ENCODE peak calls at places on chromosomes 4 and X, in six cellular contexts. T is heart left ventricle, V is pancreas, C is osteoblast, J is psoas muscle, W is HCT116. E is an unnamed sample.

GRCh38 chrX:88621278-88621677 is 125.7 kb upstream of the CPXCR1 start:
- DNase-seq in T (no peak), V (no peak), C (no peak), J (no peak), W (no peak), E (no peak)

GRCh38 chr4:98481167-98481566 is 177.2 kb downstream of the TSPAN5 start:
- DNase-seq in T (peak; percentile 33), V (no peak), C (peak; percentile 29), J (no peak), W (no peak), E (no peak)

GRCh38 chrX:71100581-71101505 is 5.2 kb downstream of the FOXO4 start:
- DNase-seq in T (no peak), V (no peak), C (no peak), J (no peak), W (no peak), E (peak; percentile 31)

GRCh38 chrX:49977319-49978090 is 55.1 kb downstream of the CLCN5 start:
- DNase-seq in T (no peak), V (no peak), C (no peak), J (no peak), W (no peak), E (no peak)

GRCh38 chr4:11720292-11720691 is 291.6 kb upstream of the HS3ST1 start:
- DNase-seq in T (no peak), V (no peak), C (peak; percentile 87), J (no peak), W (no peak), E (no peak)

GRCh38 chrX:118566359-118566758 is 70.7 kb downstream of the DOCK11 start:
- DNase-seq in T (no peak), V (no peak), C (no peak), J (no peak), W (no peak), E (no peak)

GRCh38 chr4:88759039-88759631 is 61.5 kb upstream of the NAP1L5 start:
- DNase-seq in T (no peak), V (no peak), C (no peak), J (no peak), W (no peak), E (no peak)

GRCh38 chr4:23674694-23675093 is 215.2 kb downstream of the PPARGC1A start:
- DNase-seq in T (no peak), V (no peak), C (no peak), J (no peak), W (no peak), E (no peak)

GRCh38 chr4:53592128-53592527 is 842 bp upstream of the LNX1 start:
- DNase-seq in T (no peak), V (no peak), C (no peak), J (no peak), W (no peak), E (no peak)

GRCh38 chr4:2742081-2742822 is 13.9 kb downstream of the TNIP2 start:
- DNase-seq in T (peak; percentile 16), V (peak; percentile 39), C (peak; percentile 32), J (no peak), W (no peak), E (peak; percentile 69)
- H3K27ac ChIP-seq in T (no peak overlapping the region), V (no peak overlapping the region), C (peak overlapping the region; percentile 33), J (no peak overlapping the region), W (no peak overlapping the region), E (peak overlapping the region; percentile 25)

GRCh38 chr4:1230316-1230715 is 18.6 kb downstream of the CTBP1 start:
- DNase-seq in T (peak; percentile 18), V (no peak), C (no peak), J (no peak), W (no peak), E (no peak)
- H3K36me3 ChIP-seq in T (peaks cover under 1% of the 10 kb centered on the region), V (peaks cover 69% of the 10 kb centered on the region), C (peaks cover 66% of the 10 kb centered on the region), J (peaks cover 83% of the 10 kb centered on the region), W (peaks cover 30% of the 10 kb centered on the region), E (peaks cover 9% of the 10 kb centered on the region)

DNA sequence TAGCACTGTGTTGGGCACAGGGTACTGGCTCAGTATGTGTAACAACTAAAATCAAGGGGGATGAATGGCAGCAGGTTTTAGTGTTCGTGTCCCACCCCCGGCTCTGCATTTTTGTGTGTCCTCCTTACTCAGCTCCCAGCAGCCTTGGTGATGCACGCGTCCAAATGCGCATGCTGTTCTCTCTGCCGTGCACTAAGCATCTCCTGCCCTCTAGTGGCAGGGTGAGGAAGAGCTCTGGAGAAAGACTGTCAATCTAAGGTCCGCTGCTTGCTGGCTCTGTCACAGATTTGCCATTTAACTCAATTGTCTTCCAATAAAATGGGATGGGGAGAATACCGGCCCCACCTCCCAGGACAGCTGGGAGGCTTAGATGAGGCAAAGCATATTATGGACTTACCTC is 61.4 kb downstream of the WFS1 start:
- DNase-seq in T (no peak), V (no peak), C (no peak), J (no peak), W (no peak), E (no peak)
- H3K27ac ChIP-seq in T (no peak overlapping the region), V (no peak overlapping the region), C (no peak overlapping the region), J (no peak overlapping the region), W (no peak overlapping the region), E (no peak overlapping the region)

DNA sequence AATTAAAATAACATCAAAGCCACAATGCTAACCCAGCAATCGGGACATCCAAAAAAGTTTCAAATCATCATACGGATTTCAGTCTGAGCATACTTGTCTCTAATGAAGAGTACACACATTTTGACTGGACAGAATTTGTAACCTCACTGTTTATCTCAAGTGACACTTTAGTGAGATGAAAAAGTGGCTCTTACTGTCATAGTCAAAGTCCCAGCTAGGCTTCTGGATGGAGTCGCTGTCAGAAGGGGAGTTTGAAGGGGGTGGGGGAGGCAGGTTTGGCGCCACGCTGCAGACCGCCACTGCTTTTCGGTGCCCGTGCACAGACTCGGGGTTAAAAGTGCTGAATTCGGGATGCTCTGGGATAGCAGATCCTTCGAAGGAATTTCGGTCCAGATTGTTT is 41.0 kb upstream of the MTNR1A start:
- DNase-seq in T (no peak), V (no peak), C (no peak), J (no peak), W (no peak), E (no peak)
- H3K36me3 ChIP-seq in T (peaks cover 12% of the 10 kb centered on the region), V (peaks cover 71% of the 10 kb centered on the region), C (peaks cover 86% of the 10 kb centered on the region), J (peaks cover 29% of the 10 kb centered on the region), W (peaks cover 89% of the 10 kb centered on the region), E (peaks cover 20% of the 10 kb centered on the region)

DNA sequence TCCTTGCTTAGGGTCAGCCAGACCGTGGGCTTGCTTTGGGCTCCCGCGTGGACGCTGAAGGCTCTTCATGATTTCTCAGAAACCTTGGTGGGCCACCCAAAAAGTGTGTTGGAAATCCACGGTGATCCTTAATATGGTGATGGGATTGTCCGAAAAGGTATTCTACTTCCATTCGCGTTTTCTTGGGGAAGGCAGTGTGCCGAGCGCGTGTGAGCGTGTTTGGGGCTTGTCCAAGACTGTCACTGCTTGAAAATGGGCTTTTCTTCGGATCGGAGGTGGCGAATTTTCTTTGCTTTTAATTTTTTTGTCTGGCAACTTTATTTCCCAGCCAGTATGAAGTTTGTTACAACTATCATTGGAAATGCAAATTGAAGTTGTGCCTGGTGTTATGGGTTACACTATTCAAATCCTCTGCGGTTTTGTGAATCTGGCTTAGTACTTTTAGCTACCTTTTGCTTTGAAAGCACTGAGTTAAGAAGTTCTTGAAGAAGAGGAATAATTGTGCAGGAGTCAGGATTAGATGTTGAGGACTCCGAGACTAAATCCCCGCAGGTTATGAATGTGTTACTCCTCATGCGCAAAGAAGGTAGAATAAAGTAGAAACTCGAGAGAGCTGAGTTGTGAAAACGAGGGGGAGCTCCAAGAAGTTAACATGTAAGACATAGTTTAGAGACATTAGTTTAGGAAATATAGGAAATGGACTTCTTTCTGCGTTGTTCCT is 3.2 kb downstream of the SPRY1 start:
- DNase-seq in T (no peak), V (no peak), C (peak; percentile 47), J (peak; percentile 37), W (no peak), E (no peak)
- H3K27ac ChIP-seq in T (peak overlapping the region; percentile 85), V (peak overlapping the region; percentile 89), C (no peak overlapping the region), J (peak overlapping the region; percentile 98), W (no peak overlapping the region), E (no peak overlapping the region)

GRCh38 chr4:76709454-76709853 is 188.5 kb downstream of the SOWAHB start:
- DNase-seq in T (no peak), V (no peak), C (no peak), J (no peak), W (no peak), E (no peak)

GRCh38 chr4:76714226-76714625 is 183.7 kb downstream of the SOWAHB start:
- DNase-seq in T (no peak), V (no peak), C (no peak), J (no peak), W (no peak), E (no peak)

GRCh38 chr4:76708986-76709385 is 189.0 kb downstream of the SOWAHB start:
- DNase-seq in T (no peak), V (no peak), C (no peak), J (no peak), W (no peak), E (no peak)

GRCh38 chr4:76716020-76716419 is 181.9 kb downstream of the SOWAHB start:
- DNase-seq in T (no peak), V (no peak), C (no peak), J (no peak), W (no peak), E (no peak)

GRCh38 chr4:76712564-76712963 is 185.4 kb downstream of the SOWAHB start:
- DNase-seq in T (no peak), V (no peak), C (no peak), J (no peak), W (no peak), E (no peak)
- H3K36me3 ChIP-seq in T (no peaks in the 10 kb centered on the region), V (peaks cover 7% of the 10 kb centered on the region), C (peaks cover 12% of the 10 kb centered on the region), J (no peaks in the 10 kb centered on the region), W (no peaks in the 10 kb centered on the region), E (peaks cover 5% of the 10 kb centered on the region)

DNA sequence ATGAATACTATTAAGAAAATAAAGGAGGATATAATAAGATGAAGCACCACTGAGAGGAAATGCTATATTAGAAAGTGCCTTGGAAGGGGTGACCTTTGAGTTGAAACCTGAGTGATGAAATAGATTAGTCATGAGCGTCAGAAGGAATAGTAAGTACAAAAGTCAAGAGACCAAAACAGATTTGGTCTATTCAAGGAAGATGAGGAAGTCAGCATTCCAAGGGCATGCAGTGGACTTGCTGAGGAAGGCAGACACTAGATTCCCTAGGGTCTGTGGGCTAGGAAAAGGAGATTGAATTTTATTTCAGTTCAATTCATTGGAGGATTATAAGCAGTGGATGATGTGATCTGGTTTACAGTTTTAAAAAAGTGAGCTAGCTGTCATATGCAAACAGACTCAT is 73.0 kb upstream of the WDFY3 start:
- DNase-seq in T (no peak), V (no peak), C (peak; percentile 64), J (no peak), W (peak; percentile 22), E (no peak)
- H3K27ac ChIP-seq in T (no peak overlapping the region), V (no peak overlapping the region), C (peak overlapping the region; percentile 66), J (no peak overlapping the region), W (no peak overlapping the region), E (no peak overlapping the region)

GRCh38 chr4:10114147-10114546 is 2.5 kb downstream of the WDR1 start:
- DNase-seq in T (no peak), V (no peak), C (peak; percentile 84), J (no peak), W (no peak), E (no peak)
- H3K36me3 ChIP-seq in T (peaks cover 9% of the 10 kb centered on the region), V (peaks cover 16% of the 10 kb centered on the region), C (peaks cover 65% of the 10 kb centered on the region), J (peaks cover 61% of the 10 kb centered on the region), W (peaks cover 51% of the 10 kb centered on the region), E (no peaks in the 10 kb centered on the region)

E was measured in aorta.